ENCODE peak calls at places on chromosomes 1 and 21, in ten cellular contexts. One of them, this sample, is unnamed.

GRCh38 chr1:118659646-118660045 is 328.5 kb downstream of the TBX15 start:
- DNase-seq in astrocyte: no peak
- DNase-seq in left ventricle myocardium inferior: no peak
- DNase-seq in pancreas: no peak
- DNase-seq in kidney: no peak
- DNase-seq in mesenchymal stem cell: no peak
- DNase-seq in PC-9: no peak
- DNase-seq in ascending aorta: no peak
- DNase-seq in mesendoderm: no peak
- DNase-seq in right lobe of liver: no peak
- DNase-seq in this sample: no peak

GRCh38 chr1:72547412-72547811 is 265.1 kb upstream of the NEGR1 start:
- DNase-seq in astrocyte: no peak
- DNase-seq in left ventricle myocardium inferior: no peak
- DNase-seq in pancreas: no peak
- DNase-seq in kidney: no peak
- DNase-seq in mesenchymal stem cell: peak; percentile 21
- DNase-seq in PC-9: no peak
- DNase-seq in ascending aorta: no peak
- DNase-seq in mesendoderm: peak; percentile 26
- DNase-seq in right lobe of liver: no peak
- DNase-seq in this sample: no peak

GRCh38 chr1:26050255-26050640 is 4.3 kb upstream of the SLC30A2 start:
- DNase-seq in astrocyte: no peak
- DNase-seq in left ventricle myocardium inferior: no peak
- DNase-seq in pancreas: no peak
- DNase-seq in kidney: no peak
- DNase-seq in mesenchymal stem cell: no peak
- DNase-seq in PC-9: no peak
- DNase-seq in ascending aorta: no peak
- DNase-seq in mesendoderm: no peak
- DNase-seq in right lobe of liver: no peak
- DNase-seq in this sample: no peak

GRCh38 chr1:43358121-43358745 is 548 bp upstream of the CDC20 start:
- DNase-seq in astrocyte: peak; percentile 41
- DNase-seq in left ventricle myocardium inferior: no peak
- DNase-seq in pancreas: no peak
- DNase-seq in kidney: no peak
- DNase-seq in mesenchymal stem cell: peak; percentile 51
- DNase-seq in PC-9: peak; percentile 62
- DNase-seq in ascending aorta: no peak
- DNase-seq in mesendoderm: peak; percentile 89
- DNase-seq in right lobe of liver: no peak
- DNase-seq in this sample: no peak

GRCh38 chr1:246048693-246049092 is 458.4 kb downstream of the SMYD3 start:
- DNase-seq in astrocyte: no peak
- DNase-seq in left ventricle myocardium inferior: no peak
- DNase-seq in pancreas: no peak
- DNase-seq in kidney: no peak
- DNase-seq in mesenchymal stem cell: no peak
- DNase-seq in PC-9: no peak
- DNase-seq in ascending aorta: no peak
- DNase-seq in mesendoderm: no peak
- DNase-seq in right lobe of liver: no peak
- DNase-seq in this sample: no peak

GRCh38 chr21:41817228-41817627 is 50.4 kb upstream of the RIPK4 start:
- DNase-seq in astrocyte: peak; percentile 47
- DNase-seq in left ventricle myocardium inferior: no peak
- DNase-seq in pancreas: no peak
- DNase-seq in kidney: no peak
- DNase-seq in mesenchymal stem cell: peak; percentile 72
- DNase-seq in PC-9: peak; percentile 70
- DNase-seq in ascending aorta: no peak
- DNase-seq in mesendoderm: peak; percentile 64
- DNase-seq in right lobe of liver: no peak
- DNase-seq in this sample: peak; percentile 44

GRCh38 chr1:100134872-100135271 is 1.9 kb downstream of the TRMT13 start:
- DNase-seq in astrocyte: no peak
- DNase-seq in left ventricle myocardium inferior: no peak
- DNase-seq in pancreas: no peak
- DNase-seq in kidney: no peak
- DNase-seq in mesenchymal stem cell: peak; percentile 16
- DNase-seq in PC-9: no peak
- DNase-seq in ascending aorta: no peak
- DNase-seq in mesendoderm: peak; percentile 3
- DNase-seq in right lobe of liver: no peak
- DNase-seq in this sample: no peak

GRCh38 chr1:208179303-208179702 is 64.9 kb downstream of the PLXNA2 start:
- DNase-seq in astrocyte: no peak
- DNase-seq in left ventricle myocardium inferior: no peak
- DNase-seq in pancreas: no peak
- DNase-seq in kidney: no peak
- DNase-seq in mesenchymal stem cell: no peak
- DNase-seq in PC-9: peak; percentile 85
- DNase-seq in ascending aorta: no peak
- DNase-seq in mesendoderm: peak; percentile 43
- DNase-seq in right lobe of liver: no peak
- DNase-seq in this sample: peak; percentile 70

GRCh38 chr1:160255761-160256300 is 6.5 kb downstream of the DCAF8 start:
- DNase-seq in astrocyte: no peak
- DNase-seq in left ventricle myocardium inferior: no peak
- DNase-seq in pancreas: no peak
- DNase-seq in kidney: no peak
- DNase-seq in mesenchymal stem cell: no peak
- DNase-seq in PC-9: no peak
- DNase-seq in ascending aorta: no peak
- DNase-seq in mesendoderm: no peak
- DNase-seq in right lobe of liver: no peak
- DNase-seq in this sample: no peak

GRCh38 chr1:11906870-11907269 is 19.4 kb downstream of the KIAA2013 start:
- DNase-seq in astrocyte: no peak
- DNase-seq in left ventricle myocardium inferior: no peak
- DNase-seq in pancreas: no peak
- DNase-seq in kidney: no peak
- DNase-seq in mesenchymal stem cell: no peak
- DNase-seq in PC-9: no peak
- DNase-seq in ascending aorta: no peak
- DNase-seq in mesendoderm: no peak
- DNase-seq in right lobe of liver: no peak
- DNase-seq in this sample: no peak

GRCh38 chr1:159924025-159924790 is 1.1 kb downstream of the TAGLN2 start:
- DNase-seq in astrocyte: peak; percentile 81
- DNase-seq in left ventricle myocardium inferior: peak; percentile 90
- DNase-seq in pancreas: peak; percentile 92
- DNase-seq in kidney: peak; percentile 98
- DNase-seq in mesenchymal stem cell: peak; percentile 93
- DNase-seq in PC-9: peak; percentile 81
- DNase-seq in ascending aorta: peak; percentile 84
- DNase-seq in mesendoderm: peak; percentile 92
- DNase-seq in right lobe of liver: peak; percentile 84
- DNase-seq in this sample: peak; percentile 91

GRCh38 chr1:212976586-212976985 is 26.2 kb downstream of the VASH2 start:
- DNase-seq in astrocyte: no peak
- DNase-seq in left ventricle myocardium inferior: no peak
- DNase-seq in pancreas: no peak
- DNase-seq in kidney: no peak
- DNase-seq in mesenchymal stem cell: no peak
- DNase-seq in PC-9: no peak
- DNase-seq in ascending aorta: no peak
- DNase-seq in mesendoderm: no peak
- DNase-seq in right lobe of liver: no peak
- DNase-seq in this sample: no peak

GRCh38 chr1:212974735-212975606 is 24.6 kb downstream of the VASH2 start:
- DNase-seq in astrocyte: no peak
- DNase-seq in left ventricle myocardium inferior: no peak
- DNase-seq in pancreas: no peak
- DNase-seq in kidney: no peak
- DNase-seq in mesenchymal stem cell: no peak
- DNase-seq in PC-9: no peak
- DNase-seq in ascending aorta: no peak
- DNase-seq in mesendoderm: no peak
- DNase-seq in right lobe of liver: no peak
- DNase-seq in this sample: no peak

GRCh38 chr1:212973899-212974298 is 23.6 kb downstream of the VASH2 start:
- DNase-seq in astrocyte: no peak
- DNase-seq in left ventricle myocardium inferior: no peak
- DNase-seq in pancreas: no peak
- DNase-seq in kidney: no peak
- DNase-seq in mesenchymal stem cell: no peak
- DNase-seq in PC-9: no peak
- DNase-seq in ascending aorta: no peak
- DNase-seq in mesendoderm: no peak
- DNase-seq in right lobe of liver: no peak
- DNase-seq in this sample: no peak

GRCh38 chr1:212973426-212973825 is 23.1 kb downstream of the VASH2 start:
- DNase-seq in astrocyte: no peak
- DNase-seq in left ventricle myocardium inferior: no peak
- DNase-seq in pancreas: no peak
- DNase-seq in kidney: no peak
- DNase-seq in mesenchymal stem cell: no peak
- DNase-seq in PC-9: no peak
- DNase-seq in ascending aorta: no peak
- DNase-seq in mesendoderm: no peak
- DNase-seq in right lobe of liver: no peak
- DNase-seq in this sample: no peak

GRCh38 chr1:212975607-212975918 is 25.2 kb downstream of the VASH2 start:
- DNase-seq in astrocyte: no peak
- DNase-seq in left ventricle myocardium inferior: no peak
- DNase-seq in pancreas: no peak
- DNase-seq in kidney: no peak
- DNase-seq in mesenchymal stem cell: peak; percentile 37
- DNase-seq in PC-9: no peak
- DNase-seq in ascending aorta: no peak
- DNase-seq in mesendoderm: no peak
- DNase-seq in right lobe of liver: no peak
- DNase-seq in this sample: no peak
- H3K36me3 ChIP-seq in astrocyte: no peaks in the 10 kb centered on the region
- H3K36me3 ChIP-seq in left ventricle myocardium inferior: no peaks in the 10 kb centered on the region
- H3K36me3 ChIP-seq in pancreas: no peaks in the 10 kb centered on the region
- H3K36me3 ChIP-seq in kidney: no peaks in the 10 kb centered on the region
- H3K36me3 ChIP-seq in mesenchymal stem cell: peaks cover 2% of the 10 kb centered on the region
- H3K36me3 ChIP-seq in PC-9: no peaks in the 10 kb centered on the region
- H3K36me3 ChIP-seq in ascending aorta: no peaks in the 10 kb centered on the region
- H3K36me3 ChIP-seq in mesendoderm: peaks cover 13% of the 10 kb centered on the region
- H3K36me3 ChIP-seq in right lobe of liver: no peaks in the 10 kb centered on the region
- H3K36me3 ChIP-seq in this sample: no peaks in the 10 kb centered on the region

GRCh38 chr1:46343351-46343695 is 2.7 kb downstream of the NSUN4 start:
- DNase-seq in astrocyte: no peak
- DNase-seq in left ventricle myocardium inferior: no peak
- DNase-seq in pancreas: no peak
- DNase-seq in kidney: no peak
- DNase-seq in mesenchymal stem cell: no peak
- DNase-seq in PC-9: no peak
- DNase-seq in ascending aorta: no peak
- DNase-seq in mesendoderm: no peak
- DNase-seq in right lobe of liver: no peak
- DNase-seq in this sample: no peak

GRCh38 chr1:46344481-46344880 is 3.9 kb downstream of the NSUN4 start:
- DNase-seq in astrocyte: no peak
- DNase-seq in left ventricle myocardium inferior: no peak
- DNase-seq in pancreas: no peak
- DNase-seq in kidney: no peak
- DNase-seq in mesenchymal stem cell: no peak
- DNase-seq in PC-9: no peak
- DNase-seq in ascending aorta: no peak
- DNase-seq in mesendoderm: no peak
- DNase-seq in right lobe of liver: no peak
- DNase-seq in this sample: no peak

GRCh38 chr1:46342084-46342656 is 1.6 kb downstream of the NSUN4 start:
- DNase-seq in astrocyte: peak; percentile 35
- DNase-seq in left ventricle myocardium inferior: no peak
- DNase-seq in pancreas: no peak
- DNase-seq in kidney: no peak
- DNase-seq in mesenchymal stem cell: peak; percentile 78
- DNase-seq in PC-9: no peak
- DNase-seq in ascending aorta: no peak
- DNase-seq in mesendoderm: peak; percentile 70
- DNase-seq in right lobe of liver: no peak
- DNase-seq in this sample: no peak

GRCh38 chr1:46342677-46343350 is 2.2 kb downstream of the NSUN4 start:
- DNase-seq in astrocyte: no peak
- DNase-seq in left ventricle myocardium inferior: no peak
- DNase-seq in pancreas: no peak
- DNase-seq in kidney: no peak
- DNase-seq in mesenchymal stem cell: no peak
- DNase-seq in PC-9: no peak
- DNase-seq in ascending aorta: no peak
- DNase-seq in mesendoderm: no peak
- DNase-seq in right lobe of liver: no peak
- DNase-seq in this sample: no peak

DNA sequence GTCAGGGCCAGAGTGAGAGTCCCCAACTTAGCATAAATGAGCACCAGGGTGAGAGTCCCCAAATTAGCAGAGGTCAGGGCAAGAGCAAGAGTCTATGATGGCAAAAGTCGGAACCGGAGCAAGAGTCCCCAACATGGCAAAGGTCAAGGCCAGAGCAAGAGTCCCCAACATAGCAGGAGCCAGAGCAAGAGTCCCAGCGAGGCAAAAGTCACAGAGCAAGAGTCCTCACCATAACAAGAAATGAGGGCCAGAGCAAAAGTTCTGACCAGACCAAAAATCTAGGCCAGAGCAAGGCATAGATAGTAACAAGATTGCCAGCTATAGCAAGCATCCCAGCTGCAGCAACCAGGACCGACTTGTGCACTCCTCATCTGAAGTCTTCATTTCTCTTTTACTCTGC is 3.1 kb downstream of the NSUN4 start:
- DNase-seq in astrocyte: no peak
- DNase-seq in left ventricle myocardium inferior: no peak
- DNase-seq in pancreas: no peak
- DNase-seq in kidney: no peak
- DNase-seq in mesenchymal stem cell: no peak
- DNase-seq in PC-9: no peak
- DNase-seq in ascending aorta: no peak
- DNase-seq in mesendoderm: no peak
- DNase-seq in right lobe of liver: no peak
- DNase-seq in this sample: no peak
- H3K4me1 ChIP-seq in astrocyte: peaks cover 22% of the 10 kb centered on the region
- H3K4me1 ChIP-seq in left ventricle myocardium inferior: peaks cover 50% of the 10 kb centered on the region
- H3K4me1 ChIP-seq in pancreas: peaks cover 9% of the 10 kb centered on the region
- H3K4me1 ChIP-seq in kidney: peaks cover 9% of the 10 kb centered on the region
- H3K4me1 ChIP-seq in mesenchymal stem cell: peaks cover 15% of the 10 kb centered on the region
- H3K4me1 ChIP-seq in PC-9: peaks cover 20% of the 10 kb centered on the region
- H3K4me1 ChIP-seq in ascending aorta: no peaks in the 10 kb centered on the region
- H3K4me1 ChIP-seq in mesendoderm: no peaks in the 10 kb centered on the region
- H3K4me1 ChIP-seq in right lobe of liver: no peaks in the 10 kb centered on the region
- H3K4me1 ChIP-seq in this sample: no peaks in the 10 kb centered on the region

GRCh38 chr1:225412803-225413338 is 15.0 kb downstream of the LBR start:
- DNase-seq in astrocyte: no peak
- DNase-seq in left ventricle myocardium inferior: no peak
- DNase-seq in pancreas: no peak
- DNase-seq in kidney: peak; percentile 92
- DNase-seq in mesenchymal stem cell: no peak
- DNase-seq in PC-9: no peak
- DNase-seq in ascending aorta: no peak
- DNase-seq in mesendoderm: no peak
- DNase-seq in right lobe of liver: peak; percentile 88
- DNase-seq in this sample: no peak
- H3K36me3 ChIP-seq in astrocyte: peaks cover 47% of the 10 kb centered on the region
- H3K36me3 ChIP-seq in left ventricle myocardium inferior: peaks cover 73% of the 10 kb centered on the region
- H3K36me3 ChIP-seq in pancreas: peaks cover 14% of the 10 kb centered on the region
- H3K36me3 ChIP-seq in kidney: peaks cover 18% of the 10 kb centered on the region
- H3K36me3 ChIP-seq in mesenchymal stem cell: peaks cover 14% of the 10 kb centered on the region
- H3K36me3 ChIP-seq in PC-9: peaks cover 61% of the 10 kb centered on the region
- H3K36me3 ChIP-seq in ascending aorta: peaks cover 70% of the 10 kb centered on the region
- H3K36me3 ChIP-seq in mesendoderm: no peaks in the 10 kb centered on the region
- H3K36me3 ChIP-seq in right lobe of liver: peaks cover 3% of the 10 kb centered on the region
- H3K36me3 ChIP-seq in this sample: peaks cover 34% of the 10 kb centered on the region

GRCh38 chr1:66352783-66353182 is 181.2 kb upstream of the SGIP1 start:
- DNase-seq in astrocyte: no peak
- DNase-seq in left ventricle myocardium inferior: no peak
- DNase-seq in pancreas: no peak
- DNase-seq in kidney: no peak
- DNase-seq in mesenchymal stem cell: no peak
- DNase-seq in PC-9: no peak
- DNase-seq in ascending aorta: no peak
- DNase-seq in mesendoderm: no peak
- DNase-seq in right lobe of liver: no peak
- DNase-seq in this sample: no peak
- H3K4me1 ChIP-seq in astrocyte: peaks cover 13% of the 10 kb centered on the region
- H3K4me1 ChIP-seq in left ventricle myocardium inferior: peaks cover 98% of the 10 kb centered on the region
- H3K4me1 ChIP-seq in pancreas: no peaks in the 10 kb centered on the region
- H3K4me1 ChIP-seq in kidney: peaks cover 2% of the 10 kb centered on the region
- H3K4me1 ChIP-seq in mesenchymal stem cell: peaks cover 2% of the 10 kb centered on the region
- H3K4me1 ChIP-seq in PC-9: no peaks in the 10 kb centered on the region
- H3K4me1 ChIP-seq in ascending aorta: no peaks in the 10 kb centered on the region
- H3K4me1 ChIP-seq in mesendoderm: peaks cover 27% of the 10 kb centered on the region
- H3K4me1 ChIP-seq in right lobe of liver: no peaks in the 10 kb centered on the region
- H3K4me1 ChIP-seq in this sample: no peaks in the 10 kb centered on the region

This sample was measured in lung.